ENCODE peak calls at places on chromosomes 1 and 21, in six cellular contexts. Z is HCT116, A is K562, G is Panc1, P is breast epithelium, Y is H1. O is an unnamed sample.

GRCh38 chr1:167429612-167430011 is 88.7 kb downstream of the CD247 start:
- DNase-seq in Z (no peak), A (no peak), G (no peak), P (no peak), Y (peak; percentile 23), O (no peak)

GRCh38 chr1:68675336-68675735 is 178.5 kb upstream of the DEPDC1 start:
- DNase-seq in Z (no peak), A (no peak), G (no peak), P (no peak), Y (no peak), O (no peak)

GRCh38 chr1:107963601-107964396 is 1.2 kb downstream of the VAV3 start:
- DNase-seq in Z (no peak), A (no peak), G (no peak), P (no peak), Y (peak; percentile 57), O (peak; percentile 39)

GRCh38 chr1:218829143-218829542 is 344.5 kb upstream of the LYPLAL1 start:
- DNase-seq in Z (no peak), A (no peak), G (no peak), P (no peak), Y (no peak), O (no peak)

GRCh38 chr1:3491291-3492246 is 37.1 kb downstream of the ARHGEF16 start:
- DNase-seq in Z (peak; percentile 19), A (peak; percentile 97), G (peak; percentile 39), P (peak; percentile 78), Y (peak; percentile 97), O (peak; percentile 83)

GRCh38 chr1:151704246-151704645 is 12.4 kb downstream of the CELF3 start:
- DNase-seq in Z (no peak), A (no peak), G (no peak), P (peak; percentile 15), Y (no peak), O (no peak)

GRCh38 chr1:7587726-7588456 is 183.2 kb upstream of the VAMP3 start:
- DNase-seq in Z (no peak), A (no peak), G (no peak), P (no peak), Y (no peak), O (no peak)

GRCh38 chr1:205118810-205119209 is 3.0 kb downstream of the RBBP5 start:
- DNase-seq in Z (no peak), A (peak; percentile 39), G (no peak), P (no peak), Y (no peak), O (no peak)

GRCh38 chr1:181113061-181113695 is 24.7 kb downstream of the IER5 start:
- DNase-seq in Z (peak; percentile 63), A (peak; percentile 43), G (no peak), P (no peak), Y (no peak), O (no peak)

GRCh38 chr1:209095627-209096595 is 487.6 kb upstream of the CAMK1G start:
- DNase-seq in Z (no peak), A (no peak), G (no peak), P (no peak), Y (no peak), O (no peak)

GRCh38 chr1:152053375-152053774 is 16.6 kb upstream of the S100A11 start:
- DNase-seq in Z (no peak), A (no peak), G (no peak), P (no peak), Y (no peak), O (no peak)

GRCh38 chr1:239574112-239574511 is 187.7 kb downstream of the CHRM3 start:
- DNase-seq in Z (no peak), A (no peak), G (no peak), P (no peak), Y (no peak), O (no peak)

GRCh38 chr1:234772345-234773147 is 162.6 kb upstream of the IRF2BP2 start:
- DNase-seq in Z (peak; percentile 97), A (peak; percentile 60), G (peak; percentile 95), P (peak; percentile 58), Y (no peak), O (peak; percentile 65)

GRCh38 chr1:183278736-183279591 is 92.9 kb downstream of the LAMC2 start:
- DNase-seq in Z (no peak), A (no peak), G (no peak), P (no peak), Y (no peak), O (peak; percentile 17)

GRCh38 chr1:178818416-178818815 is 52.5 kb downstream of the ANGPTL1 start:
- DNase-seq in Z (no peak), A (no peak), G (no peak), P (no peak), Y (no peak), O (no peak)

GRCh38 chr1:1033731-1034437 is 14.0 kb downstream of the AGRN start:
- DNase-seq in Z (no peak), A (no peak), G (no peak), P (no peak), Y (no peak), O (no peak)

GRCh38 chr1:239717097-239718051 is 331.0 kb downstream of the CHRM3 start:
- DNase-seq in Z (no peak), A (no peak), G (peak; percentile 2), P (no peak), Y (no peak), O (no peak)

GRCh38 chr1:247639381-247639981 is 34.1 kb downstream of the OR2G3 start:
- DNase-seq in Z (no peak), A (peak; percentile 66), G (no peak), P (peak; percentile 80), Y (peak; percentile 83), O (peak; percentile 82)

GRCh38 chr1:198258491-198258890 is 101.7 kb downstream of the NEK7 start:
- DNase-seq in Z (no peak), A (no peak), G (no peak), P (no peak), Y (no peak), O (no peak)

GRCh38 chr1:58739851-58740466 is 40.1 kb upstream of the MYSM1 start:
- DNase-seq in Z (peak; percentile 39), A (peak; percentile 57), G (peak; percentile 42), P (no peak), Y (no peak), O (no peak)

GRCh38 chr1:222815367-222815765 is 527 bp downstream of the DISP1 start:
- DNase-seq in Z (no peak), A (peak; percentile 24), G (no peak), P (peak; percentile 57), Y (no peak), O (no peak)

GRCh38 chr1:241744591-241744990 is 92.5 kb downstream of the WDR64 start:
- DNase-seq in Z (no peak), A (no peak), G (no peak), P (no peak), Y (no peak), O (no peak)

GRCh38 chr1:3022511-3022973 is 1.3 kb downstream of the ACTRT2 start:
- DNase-seq in Z (no peak), A (no peak), G (no peak), P (peak; percentile 45), Y (no peak), O (no peak)

GRCh38 chr21:34968414-34969333 is 80.4 kb downstream of the RUNX1 start:
- DNase-seq in Z (no peak), A (no peak), G (no peak), P (no peak), Y (no peak), O (no peak)

GRCh38 chr1:30419831-30420230 is 303.6 kb downstream of the MATN1 start:
- DNase-seq in Z (no peak), A (no peak), G (no peak), P (no peak), Y (peak; percentile 26), O (no peak)

GRCh38 chr1:101756411-101756810 is 240.3 kb downstream of the OLFM3 start:
- DNase-seq in Z (no peak), A (no peak), G (no peak), P (no peak), Y (no peak), O (no peak)

GRCh38 chr1:226568077-226568831 is 19.7 kb downstream of the STUM start:
- DNase-seq in Z (peak; percentile 6), A (no peak), G (no peak), P (no peak), Y (peak; percentile 57), O (no peak)
- H3K4me3 ChIP-seq in Z (no peak overlapping the region), A (no peak overlapping the region), G (no peak overlapping the region), P (no peak overlapping the region), Y (no peak overlapping the region), O (no peak overlapping the region)

DNA sequence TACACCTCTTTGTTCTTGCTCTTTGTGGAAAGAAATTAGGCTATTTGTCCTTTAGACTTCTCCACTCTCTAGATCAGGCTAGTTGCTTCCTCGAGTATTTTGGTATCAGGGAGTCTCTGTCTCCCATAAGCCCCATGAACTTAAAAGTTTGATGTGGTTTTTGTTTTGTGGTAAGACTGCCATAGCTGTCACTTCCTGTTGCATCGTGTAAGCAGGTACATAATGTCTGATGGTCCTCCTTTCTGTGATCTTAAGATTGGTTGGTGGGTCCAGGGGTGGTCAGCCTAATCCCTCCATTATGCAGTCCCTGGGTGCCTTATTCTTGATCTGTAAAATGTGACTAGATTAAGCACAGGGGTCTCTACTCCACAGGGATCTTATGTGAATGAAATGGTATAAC is 23.1 kb downstream of the CD53 start:
- DNase-seq in Z (no peak), A (no peak), G (no peak), P (no peak), Y (no peak), O (no peak)
- TF ChIP-seq POLR2AphosphoS5 in Z (no peak), A (no peak), G (no peak), P (no peak), Y (no peak), O (no peak)

GRCh38 chr21:31879251-31879650 is 6.4 kb downstream of the HUNK start:
- DNase-seq in Z (no peak), A (no peak), G (no peak), P (no peak), Y (no peak), O (no peak)
- H3K4me3 ChIP-seq in Z (no peak overlapping the region), A (no peak overlapping the region), G (no peak overlapping the region), P (no peak overlapping the region), Y (no peak overlapping the region), O (no peak overlapping the region)

DNA sequence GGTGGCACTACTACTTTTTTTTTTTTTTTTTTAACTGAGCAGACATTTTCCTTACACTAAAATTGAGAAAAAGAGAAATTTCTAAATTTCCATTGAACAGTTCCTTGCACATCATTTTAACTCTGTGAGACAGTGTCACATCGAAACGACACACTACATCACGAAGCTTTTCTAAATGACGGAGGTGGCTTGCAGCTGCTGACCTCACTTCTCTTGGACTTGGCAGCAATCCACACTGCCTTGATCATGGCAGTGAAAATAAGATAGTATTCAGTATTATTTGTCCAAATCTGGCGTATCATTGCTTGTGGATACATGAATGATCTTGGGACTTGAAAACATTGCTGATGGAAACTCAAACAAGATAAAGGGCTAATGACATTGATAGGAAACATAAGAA is 80.3 kb upstream of the CYYR1 start:
- DNase-seq in Z (no peak), A (no peak), G (no peak), P (no peak), Y (no peak), O (no peak)
- TF ChIP-seq POLR2AphosphoS5 in Z (no peak), A (no peak), G (no peak), P (no peak), Y (no peak), O (no peak)

O was measured in stomach.